ENCODE peak calls at places on chromosomes 4 and X, in seven cellular contexts. O, Q, U, T, E, Y and C are unnamed samples.

GRCh38 chrX:97168646-97169045 is 284.9 kb downstream of the RPA4 start:
- DNase-seq in O (no peak), Q (no peak), U (no peak), T (no peak), E (peak; percentile 73), Y (no peak), C (no peak)

GRCh38 chr4:4673070-4673469 is 131.2 kb upstream of the STX18 start:
- DNase-seq in O (no peak), Q (peak; percentile 95), U (peak; percentile 32), T (peak; percentile 36), E (peak; percentile 3), Y (peak; percentile 44), C (peak; percentile 87)

GRCh38 chrX:49932786-49933185 is 10.4 kb downstream of the CLCN5 start:
- DNase-seq in O (no peak), Q (no peak), U (no peak), T (no peak), E (no peak), Y (no peak), C (no peak)

GRCh38 chrX:46788902-46789301 is 30.0 kb upstream of the SLC9A7 start:
- DNase-seq in O (no peak), Q (no peak), U (no peak), T (peak; percentile 19), E (no peak), Y (no peak), C (peak; percentile 59)

GRCh38 chr4:176569301-176569700 is 223.4 kb downstream of the VEGFC start:
- DNase-seq in O (no peak), Q (no peak), U (no peak), T (no peak), E (no peak), Y (no peak), C (no peak)

GRCh38 chrX:150352581-150352980 is 10.5 kb upstream of the MAMLD1 start:
- DNase-seq in O (no peak), Q (no peak), U (no peak), T (no peak), E (no peak), Y (no peak), C (no peak)

GRCh38 chr4:54726907-54727306 is 69.2 kb downstream of the KIT start:
- DNase-seq in O (no peak), Q (no peak), U (no peak), T (no peak), E (no peak), Y (no peak), C (no peak)

GRCh38 chr4:53937327-53937726 is 127.1 kb downstream of the CHIC2 start:
- DNase-seq in O (no peak), Q (no peak), U (no peak), T (no peak), E (no peak), Y (no peak), C (no peak)

GRCh38 chrX:20461576-20461975 is 194.9 kb upstream of the RPS6KA3 start:
- DNase-seq in O (no peak), Q (no peak), U (no peak), T (peak; percentile 40), E (no peak), Y (no peak), C (no peak)

GRCh38 chr4:114658179-114658578 is 59.6 kb downstream of the UGT8 start:
- DNase-seq in O (no peak), Q (no peak), U (no peak), T (no peak), E (no peak), Y (no peak), C (no peak)

GRCh38 chr4:168854216-168854921 is 155.7 kb downstream of the CBR4 start:
- DNase-seq in O (no peak), Q (no peak), U (no peak), T (no peak), E (no peak), Y (no peak), C (no peak)

GRCh38 chr4:78610546-78611214 is 59.1 kb downstream of the ANXA3 start:
- DNase-seq in O (peak; percentile 74), Q (no peak), U (no peak), T (peak; percentile 38), E (peak; percentile 84), Y (no peak), C (no peak)

GRCh38 chrX:17876135-17876534 is 15.0 kb upstream of the RAI2 start:
- DNase-seq in O (no peak), Q (peak; percentile 2), U (no peak), T (no peak), E (no peak), Y (no peak), C (peak; percentile 15)

GRCh38 chrX:19687395-19687794 is 172.1 kb upstream of the MAP3K15 start:
- DNase-seq in O (no peak), Q (no peak), U (no peak), T (no peak), E (no peak), Y (peak; percentile 10), C (no peak)

GRCh38 chr4:23458061-23458460 is 431.8 kb downstream of the PPARGC1A start:
- DNase-seq in O (no peak), Q (no peak), U (peak; percentile 5), T (no peak), E (peak; percentile 1), Y (no peak), C (no peak)

GRCh38 chr4:137443031-137443800 is 89.1 kb downstream of the PCDH18 start:
- DNase-seq in O (no peak), Q (no peak), U (no peak), T (no peak), E (no peak), Y (no peak), C (no peak)

GRCh38 chr4:22978656-22979055 is 285.9 kb downstream of the GBA3 start:
- DNase-seq in O (no peak), Q (no peak), U (no peak), T (no peak), E (no peak), Y (no peak), C (no peak)

DNA sequence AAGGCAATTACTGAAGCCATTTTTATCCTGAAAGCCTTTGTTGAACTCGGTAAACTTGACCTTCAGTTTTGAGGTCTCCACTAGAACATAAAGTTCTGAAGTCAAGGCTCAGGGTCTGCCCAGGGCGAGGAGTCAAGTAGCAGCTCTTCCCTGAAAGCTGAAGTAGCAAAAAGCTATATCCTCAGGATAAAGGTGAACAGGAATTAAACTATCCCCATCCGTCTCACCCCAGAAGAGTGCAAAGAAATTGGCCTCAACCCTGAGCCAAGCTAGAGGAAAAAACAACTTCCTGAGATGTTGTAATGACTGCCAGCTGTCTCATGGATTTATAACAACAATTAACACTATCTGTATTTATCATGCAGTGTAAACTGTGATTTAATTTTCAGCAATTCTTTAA is 590.8 kb downstream of the SPRY1 start:
- DNase-seq in O (no peak), Q (no peak), U (no peak), T (no peak), E (no peak), Y (no peak), C (no peak)
- H2AFZ ChIP-seq in O (no peak overlapping the region), Q (no peak overlapping the region), U (no peak overlapping the region), T (no peak overlapping the region), E (no peak overlapping the region), Y (peak overlapping the region; percentile 15), C (no peak overlapping the region)

DNA sequence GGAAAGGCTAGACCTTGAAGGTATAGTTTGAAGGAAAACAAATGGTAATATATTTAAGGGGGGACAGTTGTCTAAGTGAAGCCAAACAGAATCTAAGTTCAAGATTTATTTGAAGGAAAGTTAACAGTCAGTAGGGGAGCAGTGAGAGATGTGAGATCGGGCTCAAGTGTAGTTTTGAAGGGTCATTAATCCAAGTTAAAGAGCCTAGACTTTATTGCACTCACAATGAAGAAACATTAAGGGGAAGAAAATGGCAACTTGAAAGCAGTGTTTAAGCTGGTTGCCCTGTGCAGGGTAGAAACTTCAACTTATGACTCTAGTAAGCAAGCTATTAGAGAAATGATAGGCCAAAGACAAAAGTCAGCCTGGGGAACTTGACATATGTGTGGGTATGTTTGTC is 1952.2 kb downstream of the PCDH7 start:
- DNase-seq in O (no peak), Q (no peak), U (no peak), T (no peak), E (no peak), Y (no peak), C (no peak)
- H2AFZ ChIP-seq in O (no peak overlapping the region), Q (no peak overlapping the region), U (no peak overlapping the region), T (no peak overlapping the region), E (peak overlapping the region; percentile 55), Y (no peak overlapping the region), C (peak overlapping the region; percentile 57)

GRCh38 chr4:26753642-26754041 is 107.0 kb upstream of the STIM2 start:
- DNase-seq in O (no peak), Q (no peak), U (peak; percentile 39), T (peak; percentile 61), E (no peak), Y (no peak), C (no peak)
- H2AFZ ChIP-seq in O (no peak overlapping the region), Q (no peak overlapping the region), U (no peak overlapping the region), T (no peak overlapping the region), E (no peak overlapping the region), Y (no peak overlapping the region), C (no peak overlapping the region)

GRCh38 chr4:107379054-107379869 is 340.8 kb downstream of the PAPSS1 start:
- DNase-seq in O (no peak), Q (no peak), U (peak; percentile 19), T (peak; percentile 42), E (no peak), Y (no peak), C (no peak)

GRCh38 chr4:107376293-107376692 is 340.2 kb upstream of the DKK2 start:
- DNase-seq in O (no peak), Q (no peak), U (no peak), T (no peak), E (no peak), Y (no peak), C (no peak)

GRCh38 chr4:107380836-107381438 is 339.1 kb downstream of the PAPSS1 start:
- DNase-seq in O (no peak), Q (no peak), U (no peak), T (no peak), E (no peak), Y (no peak), C (no peak)

GRCh38 chr4:107380190-107380589 is 339.8 kb downstream of the PAPSS1 start:
- DNase-seq in O (no peak), Q (no peak), U (no peak), T (no peak), E (no peak), Y (no peak), C (no peak)
- H2AFZ ChIP-seq in O (no peak overlapping the region), Q (no peak overlapping the region), U (no peak overlapping the region), T (no peak overlapping the region), E (no peak overlapping the region), Y (peak overlapping the region; percentile 84), C (no peak overlapping the region)

DNA sequence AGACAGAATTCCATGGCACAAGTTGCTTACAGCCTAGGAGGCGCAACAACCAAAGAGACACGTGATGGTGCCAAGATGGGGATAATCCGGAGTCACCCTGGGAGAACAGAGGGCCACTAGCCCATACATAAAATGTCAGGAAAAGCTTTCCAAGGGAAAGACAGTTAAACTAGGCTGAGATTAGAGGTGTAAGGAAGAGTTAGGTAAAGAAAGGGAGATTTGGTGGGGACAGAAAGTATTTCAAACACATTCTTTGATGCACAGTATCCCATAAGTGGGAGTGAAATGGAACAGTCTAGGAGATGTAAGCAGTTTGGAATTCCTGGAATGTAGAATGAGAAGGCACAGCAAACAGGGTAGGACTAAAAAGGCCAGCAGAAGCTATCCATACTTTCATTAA is 860.9 kb upstream of the LCORL start:
- DNase-seq in O (no peak), Q (peak; percentile 29), U (peak; percentile 8), T (peak; percentile 58), E (no peak), Y (no peak), C (peak; percentile 3)
- H2AFZ ChIP-seq in O (no peak overlapping the region), Q (peak overlapping the region; percentile 71), U (peak overlapping the region; percentile 29), T (no peak overlapping the region), E (peak overlapping the region; percentile 38), Y (peak overlapping the region; percentile 95), C (no peak overlapping the region)

GRCh38 chr4:188370781-188371180 is 231.5 kb downstream of the TRIML1 start:
- DNase-seq in O (no peak), Q (no peak), U (no peak), T (no peak), E (no peak), Y (no peak), C (no peak)
- H2AFZ ChIP-seq in O (no peak overlapping the region), Q (no peak overlapping the region), U (no peak overlapping the region), T (no peak overlapping the region), E (no peak overlapping the region), Y (no peak overlapping the region), C (peak overlapping the region; percentile 45)